ENCODE peak calls at places on chromosomes 11 and 22, in five cellular contexts. One of them, this sample, is unnamed.

GRCh38 chr22:36425977-36426523 is 38.3 kb upstream of the MYH9 start:
- DNase-seq in fibroblast of villous mesenchyme: peak
- DNase-seq in tibial artery: peak
- DNase-seq in dorsolateral prefrontal cortex: no peak
- DNase-seq in breast epithelium: no peak
- DNase-seq in this sample: no peak

GRCh38 chr11:112967082-112967481 is 5.9 kb downstream of the NCAM1 start:
- DNase-seq in tibial artery: no peak
- DNase-seq in fibroblast of villous mesenchyme: no peak
- DNase-seq in dorsolateral prefrontal cortex: no peak
- DNase-seq in breast epithelium: no peak
- DNase-seq in this sample: no peak

GRCh38 chr11:66868726-66869291 is 11.9 kb downstream of the LRFN4 start:
- DNase-seq in tibial artery: no peak
- DNase-seq in breast epithelium: peak
- DNase-seq in dorsolateral prefrontal cortex: no peak
- DNase-seq in fibroblast of villous mesenchyme: no peak
- DNase-seq in this sample: no peak

GRCh38 chr11:62544521-62545436 is 1.8 kb downstream of the AHNAK start:
- DNase-seq in breast epithelium: no peak
- DNase-seq in tibial artery: no peak
- DNase-seq in dorsolateral prefrontal cortex: no peak
- DNase-seq in fibroblast of villous mesenchyme: no peak
- DNase-seq in this sample: no peak

GRCh38 chr11:65027213-65028067 is at the start of gene SNX15:
- DNase-seq in fibroblast of villous mesenchyme: peak
- DNase-seq in breast epithelium: peak
- DNase-seq in tibial artery: peak
- DNase-seq in dorsolateral prefrontal cortex: peak
- DNase-seq in this sample: peak

GRCh38 chr11:124627546-124627945 is 4.9 kb downstream of the TBRG1 start:
- DNase-seq in tibial artery: no peak
- DNase-seq in breast epithelium: no peak
- DNase-seq in fibroblast of villous mesenchyme: no peak
- DNase-seq in dorsolateral prefrontal cortex: no peak
- DNase-seq in this sample: no peak

GRCh38 chr11:1081601-1082311 is 7.1 kb downstream of the MUC2 start:
- DNase-seq in breast epithelium: peak
- DNase-seq in tibial artery: no peak
- DNase-seq in dorsolateral prefrontal cortex: no peak
- DNase-seq in fibroblast of villous mesenchyme: no peak
- DNase-seq in this sample: no peak

GRCh38 chr11:110519816-110520215 is 90.1 kb downstream of the FDX1 start:
- DNase-seq in tibial artery: no peak
- DNase-seq in dorsolateral prefrontal cortex: no peak
- DNase-seq in fibroblast of villous mesenchyme: no peak
- DNase-seq in breast epithelium: no peak
- DNase-seq in this sample: no peak

GRCh38 chr11:3057069-3057963 is at the start of gene CARS1:
- DNase-seq in tibial artery: peak
- DNase-seq in fibroblast of villous mesenchyme: peak
- DNase-seq in dorsolateral prefrontal cortex: peak
- DNase-seq in breast epithelium: peak
- DNase-seq in this sample: peak

GRCh38 chr22:48071828-48072227 is 1309.4 kb downstream of the TBC1D22A start:
- DNase-seq in dorsolateral prefrontal cortex: no peak
- DNase-seq in tibial artery: no peak
- DNase-seq in breast epithelium: no peak
- DNase-seq in fibroblast of villous mesenchyme: no peak
- DNase-seq in this sample: no peak

GRCh38 chr11:304915-305833 is 2.4 kb upstream of the IFITM2 start:
- DNase-seq in breast epithelium: no peak
- DNase-seq in tibial artery: peak
- DNase-seq in dorsolateral prefrontal cortex: peak
- DNase-seq in fibroblast of villous mesenchyme: peak
- DNase-seq in this sample: no peak

GRCh38 chr11:109424893-109425292 is 2.9 kb downstream of the C11orf87 start:
- DNase-seq in dorsolateral prefrontal cortex: no peak
- DNase-seq in tibial artery: no peak
- DNase-seq in fibroblast of villous mesenchyme: no peak
- DNase-seq in breast epithelium: no peak
- DNase-seq in this sample: no peak

GRCh38 chr11:73335204-73335923 is 27.3 kb downstream of the ARHGEF17 start:
- DNase-seq in dorsolateral prefrontal cortex: peak
- DNase-seq in fibroblast of villous mesenchyme: peak
- DNase-seq in breast epithelium: peak
- DNase-seq in tibial artery: peak
- DNase-seq in this sample: no peak

GRCh38 chr11:46711288-46711687 is 7.7 kb upstream of the F2 start:
- DNase-seq in fibroblast of villous mesenchyme: peak
- DNase-seq in tibial artery: peak
- DNase-seq in dorsolateral prefrontal cortex: no peak
- DNase-seq in breast epithelium: no peak
- DNase-seq in this sample: no peak

DNA sequence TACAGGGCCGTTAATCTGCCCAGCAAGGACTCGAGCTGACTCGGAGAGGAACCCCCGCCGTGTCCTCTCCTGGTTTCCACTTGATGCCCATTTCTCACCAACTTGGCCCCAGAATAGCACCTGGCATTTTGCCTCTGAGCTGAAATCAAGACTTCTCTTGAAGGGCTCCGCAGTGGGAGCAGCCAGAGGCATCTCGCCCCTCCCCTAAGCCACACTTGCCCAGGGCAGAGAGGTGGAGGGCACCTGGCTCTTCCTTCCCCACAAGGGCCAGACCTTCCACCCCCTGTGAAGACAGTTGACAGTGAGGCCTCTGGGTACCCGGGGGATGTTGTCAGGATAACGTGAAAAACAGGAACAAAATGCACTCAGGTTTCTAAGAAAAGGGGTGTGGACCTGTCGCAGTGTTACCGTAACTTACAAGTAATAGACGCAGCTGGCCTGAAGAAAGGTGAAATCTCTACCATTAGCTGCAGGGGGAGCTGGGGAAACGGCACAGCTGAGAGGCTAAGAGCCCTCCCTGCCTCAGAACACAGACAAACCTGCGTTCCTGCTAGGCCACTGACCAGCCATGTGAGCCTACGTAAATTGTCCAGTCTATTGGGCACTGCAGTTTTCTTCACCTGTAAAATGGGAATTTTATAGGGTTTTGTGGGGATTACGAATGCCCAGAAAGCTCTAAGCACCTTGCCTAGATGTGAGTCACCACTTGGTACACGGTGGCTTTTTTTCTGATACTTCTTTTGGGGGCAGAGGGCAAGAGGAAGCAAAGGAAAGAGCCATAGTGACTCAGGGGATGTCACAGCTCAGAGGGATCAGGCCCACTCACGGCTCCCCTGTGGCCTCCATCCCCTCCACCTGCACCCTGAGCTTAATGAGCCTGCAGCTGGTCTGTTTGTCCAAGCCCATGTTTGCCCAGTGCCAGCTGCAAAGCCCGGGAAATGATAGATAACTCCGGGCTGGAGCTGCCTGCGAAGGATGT is 18.6 kb upstream of the CABP7 start:
- DNase-seq in dorsolateral prefrontal cortex: no peak
- DNase-seq in fibroblast of villous mesenchyme: peak
- DNase-seq in breast epithelium: no peak
- DNase-seq in tibial artery: no peak
- DNase-seq in this sample: no peak
- TF ChIP-seq CTCF in dorsolateral prefrontal cortex: no peak
- TF ChIP-seq CTCF in fibroblast of villous mesenchyme: peak
- TF ChIP-seq CTCF in breast epithelium: no peak
- TF ChIP-seq CTCF in tibial artery: no peak
- TF ChIP-seq CTCF in this sample: no peak

GRCh38 chr22:28441720-28442263 is 237.8 kb downstream of the TTC28 start:
- DNase-seq in breast epithelium: no peak
- DNase-seq in fibroblast of villous mesenchyme: peak
- DNase-seq in tibial artery: no peak
- DNase-seq in dorsolateral prefrontal cortex: no peak
- DNase-seq in this sample: no peak

GRCh38 chr22:28442264-28442950 is 237.2 kb downstream of the TTC28 start:
- DNase-seq in breast epithelium: peak
- DNase-seq in dorsolateral prefrontal cortex: peak
- DNase-seq in fibroblast of villous mesenchyme: peak
- DNase-seq in tibial artery: peak
- DNase-seq in this sample: peak

GRCh38 chr22:28442951-28443876 is 236.4 kb downstream of the TTC28 start:
- DNase-seq in dorsolateral prefrontal cortex: peak
- DNase-seq in fibroblast of villous mesenchyme: peak
- DNase-seq in breast epithelium: no peak
- DNase-seq in tibial artery: peak
- DNase-seq in this sample: no peak

GRCh38 chr22:28440517-28441366 is 238.9 kb downstream of the TTC28 start:
- DNase-seq in dorsolateral prefrontal cortex: no peak
- DNase-seq in breast epithelium: no peak
- DNase-seq in tibial artery: no peak
- DNase-seq in fibroblast of villous mesenchyme: peak
- DNase-seq in this sample: no peak

DNA sequence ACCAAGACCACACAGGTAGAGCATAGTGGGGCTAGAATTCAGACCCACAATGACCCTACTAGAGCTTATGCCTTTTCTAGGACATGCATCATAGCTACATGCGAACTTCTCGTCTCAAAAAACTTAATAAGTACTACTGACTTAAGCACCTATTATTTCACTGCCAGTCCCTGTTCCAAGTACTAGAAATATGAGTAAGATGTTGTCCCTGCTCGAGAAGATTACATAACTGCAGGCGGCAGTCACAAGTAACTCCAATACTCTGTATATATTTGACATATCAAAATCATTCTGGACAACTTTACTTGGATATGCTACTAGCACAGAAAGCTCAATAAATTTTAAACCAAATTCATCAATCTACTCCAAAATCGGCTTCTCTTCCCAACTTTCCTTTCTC is 235.0 kb downstream of the TTC28 start:
- DNase-seq in fibroblast of villous mesenchyme: no peak
- DNase-seq in tibial artery: no peak
- DNase-seq in dorsolateral prefrontal cortex: no peak
- DNase-seq in breast epithelium: no peak
- DNase-seq in this sample: no peak
- H3K4me3 ChIP-seq in fibroblast of villous mesenchyme: no peak
- H3K4me3 ChIP-seq in tibial artery: no peak
- H3K4me3 ChIP-seq in dorsolateral prefrontal cortex: no peak
- H3K4me3 ChIP-seq in breast epithelium: no peak
- H3K4me3 ChIP-seq in this sample: no peak

GRCh38 chr22:31064369-31064768 is 16.7 kb upstream of the SMTN start:
- DNase-seq in tibial artery: no peak
- DNase-seq in breast epithelium: no peak
- DNase-seq in fibroblast of villous mesenchyme: no peak
- DNase-seq in dorsolateral prefrontal cortex: no peak
- DNase-seq in this sample: no peak
- TF ChIP-seq CTCF in tibial artery: no peak
- TF ChIP-seq CTCF in breast epithelium: no peak
- TF ChIP-seq CTCF in fibroblast of villous mesenchyme: no peak
- TF ChIP-seq CTCF in dorsolateral prefrontal cortex: no peak
- TF ChIP-seq CTCF in this sample: no peak

DNA sequence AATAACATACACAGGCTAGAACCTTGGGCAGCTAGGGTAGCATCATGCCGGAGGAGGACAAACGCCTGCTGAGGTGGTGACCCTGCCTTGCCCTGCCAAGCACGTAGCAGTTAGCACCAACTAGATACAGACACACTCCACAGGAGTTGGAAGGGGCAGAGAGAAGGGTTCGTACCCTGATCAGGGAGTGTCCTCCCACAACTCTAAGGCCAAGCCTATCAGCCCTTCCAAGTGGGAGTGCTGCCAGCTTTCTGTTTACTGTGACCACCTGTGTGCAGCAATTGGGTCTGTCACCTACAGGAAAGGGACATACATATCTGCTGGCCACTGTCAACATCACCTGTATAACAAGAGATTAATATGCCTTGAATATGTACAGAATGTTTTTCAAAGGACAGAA is 1.9 kb upstream of the THAP7 start:
- DNase-seq in tibial artery: no peak
- DNase-seq in dorsolateral prefrontal cortex: no peak
- DNase-seq in fibroblast of villous mesenchyme: no peak
- DNase-seq in breast epithelium: no peak
- DNase-seq in this sample: no peak
- H3K4me3 ChIP-seq in tibial artery: no peak
- H3K4me3 ChIP-seq in dorsolateral prefrontal cortex: peak
- H3K4me3 ChIP-seq in fibroblast of villous mesenchyme: peak
- H3K4me3 ChIP-seq in breast epithelium: no peak
- H3K4me3 ChIP-seq in this sample: no peak

GRCh38 chr11:9206496-9206895 is 58.7 kb downstream of the DENND5A start:
- DNase-seq in breast epithelium: no peak
- DNase-seq in tibial artery: no peak
- DNase-seq in fibroblast of villous mesenchyme: peak
- DNase-seq in dorsolateral prefrontal cortex: no peak
- DNase-seq in this sample: no peak

GRCh38 chr11:9201372-9202162 is 63.6 kb downstream of the DENND5A start:
- DNase-seq in fibroblast of villous mesenchyme: no peak
- DNase-seq in breast epithelium: no peak
- DNase-seq in tibial artery: no peak
- DNase-seq in dorsolateral prefrontal cortex: no peak
- DNase-seq in this sample: no peak

GRCh38 chr11:9200471-9200870 is 64.7 kb downstream of the DENND5A start:
- DNase-seq in breast epithelium: no peak
- DNase-seq in dorsolateral prefrontal cortex: no peak
- DNase-seq in fibroblast of villous mesenchyme: no peak
- DNase-seq in tibial artery: no peak
- DNase-seq in this sample: no peak

GRCh38 chr11:9205596-9205995 is 59.6 kb downstream of the DENND5A start:
- DNase-seq in breast epithelium: no peak
- DNase-seq in dorsolateral prefrontal cortex: no peak
- DNase-seq in tibial artery: no peak
- DNase-seq in fibroblast of villous mesenchyme: no peak
- DNase-seq in this sample: no peak

GRCh38 chr11:9203715-9204311 is 61.3 kb downstream of the DENND5A start:
- DNase-seq in fibroblast of villous mesenchyme: no peak
- DNase-seq in breast epithelium: no peak
- DNase-seq in tibial artery: no peak
- DNase-seq in dorsolateral prefrontal cortex: peak
- DNase-seq in this sample: no peak
- TF ChIP-seq CTCF in fibroblast of villous mesenchyme: peak
- TF ChIP-seq CTCF in breast epithelium: no peak
- TF ChIP-seq CTCF in tibial artery: no peak
- TF ChIP-seq CTCF in dorsolateral prefrontal cortex: peak
- TF ChIP-seq CTCF in this sample: no peak

GRCh38 chr11:60913793-60914619 is at the start of gene TMEM109:
- DNase-seq in tibial artery: peak
- DNase-seq in dorsolateral prefrontal cortex: peak
- DNase-seq in fibroblast of villous mesenchyme: peak
- DNase-seq in breast epithelium: peak
- DNase-seq in this sample: peak
- H3K4me3 ChIP-seq in tibial artery: peak
- H3K4me3 ChIP-seq in dorsolateral prefrontal cortex: peak
- H3K4me3 ChIP-seq in fibroblast of villous mesenchyme: peak
- H3K4me3 ChIP-seq in breast epithelium: peak
- H3K4me3 ChIP-seq in this sample: peak

This sample was measured in esophagus muscularis mucosa.